ENCODE peak calls at places on chromosomes 13 and 19, in eight cellular contexts. A is A549, N is kidney epithelial cell, S is cardiac muscle cell, C is adrenal gland, Q is neural crest cell, K is HFFc6, V is mucosa of descending colon. R is an unnamed sample.

GRCh38 chr19:17719730-17720486 is 628 bp downstream of the MAP1S start:
- DNase-seq in A (no peak), N (no peak), S (no peak), C (no peak), Q (no peak), K (no peak), V (peak; percentile 38), R (no peak)

GRCh38 chr19:8517551-8518442 is 3.8 kb upstream of the ZNF414 start:
- DNase-seq in A (no peak), N (no peak), S (peak; percentile 82), C (no peak), Q (no peak), K (no peak), V (no peak), R (no peak)

GRCh38 chr19:2500157-2500556 is 24.2 kb downstream of the GADD45B start:
- DNase-seq in A (no peak), N (no peak), S (no peak), C (no peak), Q (no peak), K (no peak), V (no peak), R (no peak)

GRCh38 chr19:45876411-45877197 is 9.3 kb downstream of the IRF2BP1 start:
- DNase-seq in A (no peak), N (no peak), S (peak; percentile 75), C (no peak), Q (no peak), K (no peak), V (peak; percentile 58), R (no peak)

GRCh38 chr19:33241530-33242101 is 16.0 kb upstream of the SLC7A10 start:
- DNase-seq in A (no peak), N (no peak), S (no peak), C (no peak), Q (no peak), K (no peak), V (peak; percentile 65), R (peak; percentile 71)

GRCh38 chr13:33751151-33751550 is 66.8 kb upstream of the RFC3 start:
- DNase-seq in A (no peak), N (no peak), S (peak; percentile 88), C (no peak), Q (no peak), K (peak; percentile 55), V (no peak), R (no peak)

GRCh38 chr13:75705395-75705794 is 69.3 kb downstream of the LMO7 start:
- DNase-seq in A (peak; percentile 50), N (no peak), S (peak; percentile 39), C (no peak), Q (no peak), K (peak; percentile 70), V (no peak), R (no peak)

GRCh38 chr13:46975173-46975572 is 78.3 kb upstream of the HTR2A start:
- DNase-seq in A (no peak), N (no peak), S (no peak), C (no peak), Q (no peak), K (no peak), V (no peak), R (no peak)

GRCh38 chr19:3980353-3981251 is 4.7 kb downstream of the EEF2 start:
- DNase-seq in A (no peak), N (no peak), S (no peak), C (no peak), Q (no peak), K (no peak), V (no peak), R (no peak)

GRCh38 chr19:33207040-33207620 is 13.0 kb downstream of the LRP3 start:
- DNase-seq in A (no peak), N (no peak), S (no peak), C (no peak), Q (no peak), K (no peak), V (no peak), R (no peak)

GRCh38 chr13:46496086-46496485 is 56.9 kb upstream of the LRCH1 start:
- DNase-seq in A (no peak), N (no peak), S (no peak), C (no peak), Q (no peak), K (no peak), V (no peak), R (no peak)

GRCh38 chr13:33126909-33127607 is 110.8 kb downstream of the KL start:
- DNase-seq in A (no peak), N (no peak), S (peak; percentile 55), C (peak; percentile 64), Q (no peak), K (peak; percentile 35), V (no peak), R (no peak)

GRCh38 chr19:13764101-13764807 is at the start of gene MRI1:
- DNase-seq in A (peak; percentile 65), N (no peak), S (peak; percentile 82), C (peak; percentile 88), Q (peak; percentile 58), K (peak; percentile 42), V (peak; percentile 88), R (peak; percentile 90)

GRCh38 chr13:40236566-40237168 is 429.8 kb downstream of the FOXO1 start:
- DNase-seq in A (no peak), N (no peak), S (peak; percentile 76), C (no peak), Q (no peak), K (no peak), V (no peak), R (no peak)

GRCh38 chr19:48632692-48633147 is 4.5 kb downstream of the DBP start:
- DNase-seq in A (no peak), N (no peak), S (no peak), C (peak; percentile 83), Q (no peak), K (peak; percentile 53), V (no peak), R (no peak)